ENCODE peak calls at places on chromosomes 12 and 14, in four cellular contexts. Z, C, R and K are unnamed samples.

GRCh38 chr14:65019944-65020566 is 33.4 kb downstream of the FNTB start:
- DNase-seq in Z (peak; percentile 51), C (peak; percentile 65), R (peak; percentile 28), K (no peak)

GRCh38 chr12:52946797-52947547 is 1.9 kb upstream of the KRT18 start:
- DNase-seq in Z (no peak), C (peak; percentile 73), R (no peak), K (no peak)

GRCh38 chr12:16349132-16349463 is 1.7 kb downstream of the MGST1 start:
- DNase-seq in Z (peak; percentile 44), C (peak; percentile 87), R (peak; percentile 67), K (no peak)

GRCh38 chr14:53331247-53331646 is 178.1 kb upstream of the DDHD1 start:
- DNase-seq in Z (no peak), C (no peak), R (no peak), K (no peak)

GRCh38 chr12:68331500-68331868 is 678 bp downstream of the MDM1 start:
- DNase-seq in Z (no peak), C (no peak), R (no peak), K (no peak)

GRCh38 chr14:66634876-66635275 is 126.9 kb downstream of the GPHN start:
- DNase-seq in Z (no peak), C (no peak), R (no peak), K (no peak)

GRCh38 chr14:89598548-89599186 is 181.6 kb upstream of the FOXN3 start:
- DNase-seq in Z (no peak), C (no peak), R (no peak), K (no peak)

GRCh38 chr12:105053116-105053572 is 31.1 kb downstream of the ALDH1L2 start:
- DNase-seq in Z (peak; percentile 42), C (peak; percentile 82), R (peak; percentile 82), K (peak; percentile 81)

GRCh38 chr14:90239139-90239538 is 17.2 kb upstream of the PSMC1 start:
- DNase-seq in Z (no peak), C (no peak), R (no peak), K (no peak)

GRCh38 chr12:124765571-124766489 is 97.8 kb downstream of the SCARB1 start:
- DNase-seq in Z (no peak), C (no peak), R (no peak), K (no peak)

GRCh38 chr14:102211240-102211639 is 71.5 kb downstream of the WDR20 start:
- DNase-seq in Z (no peak), C (no peak), R (no peak), K (peak; percentile 47)

GRCh38 chr12:23204933-23205778 is 580.2 kb downstream of the ETNK1 start:
- DNase-seq in Z (peak; percentile 18), C (peak; percentile 33), R (no peak), K (no peak)

GRCh38 chr14:56751471-56751870 is 58.8 kb downstream of the OTX2 start:
- DNase-seq in Z (peak; percentile 21), C (no peak), R (no peak), K (no peak)

GRCh38 chr12:101939856-101940265 is 62.5 kb downstream of the DRAM1 start:
- DNase-seq in Z (peak; percentile 41), C (peak; percentile 64), R (peak; percentile 60), K (no peak)

GRCh38 chr12:84070311-84070710 is 842.3 kb downstream of the SLC6A15 start:
- DNase-seq in Z (no peak), C (peak; percentile 28), R (peak; percentile 9), K (no peak)

GRCh38 chr14:24378327-24378726 is 10.3 kb downstream of the NFATC4 start:
- DNase-seq in Z (no peak), C (no peak), R (no peak), K (no peak)

GRCh38 chr12:32025906-32026305 is 66.7 kb downstream of the RESF1 start:
- DNase-seq in Z (no peak), C (no peak), R (peak; percentile 10), K (no peak)

GRCh38 chr12:65673732-65674131 is 150.6 kb upstream of the HMGA2 start:
- DNase-seq in Z (no peak), C (no peak), R (no peak), K (no peak)

GRCh38 chr12:116381744-116382455 is 104.4 kb upstream of the MED13L start:
- DNase-seq in Z (peak; percentile 87), C (no peak), R (no peak), K (no peak)

GRCh38 chr12:4203772-4204376 is 69.7 kb upstream of the CCND2 start:
- DNase-seq in Z (no peak), C (no peak), R (no peak), K (no peak)

GRCh38 chr12:68477256-68477655 is 133.4 kb upstream of the RAP1B start:
- DNase-seq in Z (no peak), C (no peak), R (no peak), K (no peak)

GRCh38 chr12:82383930-82384513 is 25.7 kb downstream of the METTL25 start:
- DNase-seq in Z (no peak), C (no peak), R (no peak), K (no peak)

GRCh38 chr12:78146365-78146772 is 315.7 kb downstream of the NAV3 start:
- DNase-seq in Z (no peak), C (no peak), R (no peak), K (no peak)

GRCh38 chr12:53193953-53194716 is 12.9 kb downstream of the ITGB7 start:
- DNase-seq in Z (no peak), C (no peak), R (no peak), K (no peak)

GRCh38 chr12:78120866-78121590 is 290.3 kb downstream of the NAV3 start:
- DNase-seq in Z (peak; percentile 3), C (no peak), R (no peak), K (no peak)

GRCh38 chr12:55814257-55814656 is 3.3 kb downstream of the SARNP start:
- DNase-seq in Z (no peak), C (no peak), R (no peak), K (no peak)

GRCh38 chr12:26524862-26525465 is 308.0 kb downstream of the ITPR2 start:
- DNase-seq in Z (no peak), C (peak; percentile 9), R (peak; percentile 10), K (no peak)

GRCh38 chr12:9049520-9050133 is 60.3 kb downstream of the KLRG1 start:
- DNase-seq in Z (peak; percentile 34), C (peak; percentile 16), R (no peak), K (no peak)

GRCh38 chr12:24373004-24373403 is 423.5 kb upstream of the SOX5 start:
- DNase-seq in Z (no peak), C (no peak), R (no peak), K (no peak)

GRCh38 chr14:22870811-22871199 is 735 bp upstream of the LRP10 start:
- DNase-seq in Z (no peak), C (no peak), R (no peak), K (no peak)

GRCh38 chr12:93087836-93088610 is 158.9 kb upstream of the EEA1 start:
- DNase-seq in Z (no peak), C (no peak), R (no peak), K (no peak)

GRCh38 chr12:10641735-10642500 is 28.5 kb upstream of the MAGOHB start:
- DNase-seq in Z (no peak), C (no peak), R (peak; percentile 49), K (no peak)

GRCh38 chr12:4292266-4293063 is 18.9 kb downstream of the CCND2 start:
- DNase-seq in Z (no peak), C (no peak), R (no peak), K (no peak)

DNA sequence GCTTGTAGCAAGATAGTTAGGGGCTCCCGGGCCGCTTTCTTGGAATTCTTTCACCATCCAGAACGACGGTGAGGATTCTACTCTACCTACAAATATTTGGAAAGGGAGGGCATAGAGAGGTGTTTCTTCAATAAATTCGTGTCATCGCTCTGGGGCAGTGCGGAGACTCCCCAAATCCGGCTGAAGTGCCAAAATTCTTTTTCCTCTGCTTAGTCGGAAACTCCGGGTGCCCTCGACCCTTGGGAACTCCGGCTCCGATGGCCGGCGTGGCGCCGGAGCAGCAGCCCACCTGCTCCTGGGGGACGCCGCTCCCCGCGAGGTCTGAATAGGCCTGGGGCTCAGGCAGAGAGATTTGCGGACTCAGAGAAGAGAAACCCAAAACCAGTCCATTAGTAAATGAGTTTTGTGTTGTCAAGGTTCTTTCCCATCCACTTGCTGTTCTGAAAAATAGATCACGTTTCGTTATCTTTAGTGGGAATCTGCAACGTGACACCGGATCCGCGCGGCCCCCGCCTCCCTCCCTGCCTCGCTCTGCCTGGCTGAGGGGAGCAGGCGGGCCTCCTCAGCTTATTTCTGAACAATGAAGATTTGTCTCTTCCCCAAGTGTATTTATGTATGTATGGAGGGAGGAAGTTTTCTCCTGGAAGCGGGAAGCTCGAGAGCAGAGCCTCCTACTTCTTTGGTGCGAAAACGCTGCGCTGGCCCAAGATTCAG is 3.6 kb upstream of the SIX1 start:
- DNase-seq in Z (no peak), C (no peak), R (no peak), K (no peak)
- H3K4me3 ChIP-seq in Z (no peak overlapping the region), C (no peak overlapping the region), R (no peak overlapping the region), K (peak overlapping the region; percentile 21)

GRCh38 chr12:57844725-57845477 is 1.6 kb downstream of the CTDSP2 start:
- DNase-seq in Z (peak; percentile 71), C (peak; percentile 77), R (peak; percentile 65), K (peak; percentile 85)

GRCh38 chr12:57845478-57846284 is 848 bp downstream of the CTDSP2 start:
- DNase-seq in Z (peak; percentile 55), C (peak; percentile 92), R (peak; percentile 77), K (peak; percentile 94)

GRCh38 chr12:57848208-57848607 is 1.7 kb upstream of the CTDSP2 start:
- DNase-seq in Z (no peak), C (no peak), R (no peak), K (no peak)

GRCh38 chr12:57846285-57846576 is 298 bp downstream of the CTDSP2 start:
- DNase-seq in Z (no peak), C (no peak), R (no peak), K (no peak)

DNA sequence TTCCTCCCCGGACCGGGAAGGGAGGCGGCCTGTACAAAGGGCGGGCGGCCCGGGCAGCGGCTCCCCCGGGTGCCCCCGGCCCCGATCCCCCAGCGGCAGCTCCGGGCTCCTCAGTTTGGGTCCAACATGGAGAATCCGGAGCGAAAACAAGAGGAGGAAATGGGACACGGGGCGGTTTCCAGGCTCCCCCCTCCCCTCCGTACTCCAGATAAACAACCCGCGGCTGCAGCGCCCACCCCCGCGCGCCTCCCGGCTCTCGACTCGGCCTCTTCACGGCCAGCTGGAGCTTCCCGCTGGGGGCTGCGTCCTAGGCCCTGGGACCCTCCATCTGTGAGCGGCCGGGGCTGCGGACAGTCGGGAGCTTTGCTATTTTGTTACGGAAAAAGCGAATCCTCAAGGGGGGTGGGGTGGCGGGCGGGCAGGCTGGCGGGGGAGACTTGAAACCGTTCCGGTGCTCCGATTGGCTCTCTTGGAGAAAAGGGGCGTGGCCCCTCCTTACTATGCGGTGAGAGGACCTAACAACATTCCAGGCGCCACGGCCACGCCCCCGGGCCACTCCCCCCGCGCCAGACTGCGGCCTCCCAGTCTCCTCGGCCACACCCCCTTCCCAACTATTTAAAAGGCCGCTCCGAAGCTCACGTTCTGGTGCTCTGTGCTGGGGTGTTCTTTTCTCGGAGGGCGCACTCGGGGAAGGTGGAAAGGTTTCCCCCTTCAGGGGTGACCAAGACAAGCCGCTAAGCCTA is at the start of gene CTDSP2:
- DNase-seq in Z (peak; percentile 99), C (peak; percentile 100), R (peak; percentile 100), K (peak; percentile 98)
- TF ChIP-seq POLR2A in Z (peak; percentile 44), C (peak; percentile 88), R (peak; percentile 82), K (no peak)

DNA sequence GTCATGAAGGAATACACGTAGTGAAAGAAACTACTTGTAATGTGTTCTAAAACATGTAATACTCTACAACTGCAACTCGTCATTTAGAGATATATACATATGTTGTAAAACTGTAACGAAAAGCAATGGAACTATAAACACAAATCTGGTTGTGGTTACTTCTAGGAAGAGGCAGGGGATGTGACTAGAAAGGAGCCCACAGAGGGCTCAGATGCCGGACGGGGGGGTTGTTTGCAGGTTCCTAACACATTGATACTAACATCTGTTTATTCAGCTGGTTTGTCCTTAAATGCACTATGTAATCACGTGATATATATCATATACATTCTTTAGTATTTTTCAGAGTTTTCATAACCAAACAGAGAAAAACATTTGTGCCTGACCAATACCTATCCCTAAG is 16.1 kb upstream of the ANHX start:
- DNase-seq in Z (no peak), C (no peak), R (no peak), K (no peak)
- H3K4me3 ChIP-seq in Z (no peak overlapping the region), C (no peak overlapping the region), R (no peak overlapping the region), K (no peak overlapping the region)

GRCh38 chr14:104985675-104986486 is at the start of gene CLBA1:
- DNase-seq in Z (peak; percentile 93), C (peak; percentile 89), R (peak; percentile 91), K (peak; percentile 99)
- TF ChIP-seq POLR2A in Z (peak; percentile 55), C (peak; percentile 63), R (no peak), K (no peak)